ENCODE peak calls at places on chromosomes 13 and 19, in six cellular contexts. E, R, O, T, U and A are unnamed samples.

GRCh38 chr13:75762066-75762937 is 126.2 kb downstream of the LMO7 start:
- DNase-seq in T (peak; percentile 73), R (no peak), O (no peak), U (peak; percentile 86), E (no peak), A (peak; percentile 58)

GRCh38 chr13:110400786-110401533 is 93.9 kb downstream of the COL4A2 start:
- DNase-seq in T (peak; percentile 92), E (no peak), U (no peak), R (no peak), O (no peak), A (no peak)

GRCh38 chr13:112943309-112944125 is 25.5 kb upstream of the MCF2L start:
- DNase-seq in T (peak; percentile 52), E (peak; percentile 85), R (peak; percentile 82), O (no peak), U (no peak), A (peak; percentile 28)

GRCh38 chr13:104553156-104553555 is 1486.9 kb upstream of the SLC10A2 start:
- DNase-seq in T (no peak), U (no peak), O (no peak), E (no peak), R (no peak), A (peak; percentile 42)

GRCh38 chr13:26220575-26220974 is 1.5 kb downstream of the RNF6 start:
- DNase-seq in O (no peak), R (no peak), U (no peak), T (peak; percentile 75), E (no peak), A (peak; percentile 49)

GRCh38 chr13:52879950-52880650 is 31.7 kb upstream of the PCDH8 start:
- DNase-seq in T (no peak), O (no peak), U (no peak), R (no peak), E (peak; percentile 44), A (no peak)

GRCh38 chr13:113592571-113592970 is 8.0 kb downstream of the TFDP1 start:
- DNase-seq in T (peak; percentile 25), E (no peak), O (no peak), R (peak; percentile 14), U (no peak), A (no peak)

GRCh38 chr13:114099918-114100445 is 32.4 kb downstream of the RASA3 start:
- DNase-seq in O (peak; percentile 42), R (peak; percentile 59), E (peak; percentile 87), T (peak; percentile 69), U (peak; percentile 18), A (peak; percentile 66)

DNA sequence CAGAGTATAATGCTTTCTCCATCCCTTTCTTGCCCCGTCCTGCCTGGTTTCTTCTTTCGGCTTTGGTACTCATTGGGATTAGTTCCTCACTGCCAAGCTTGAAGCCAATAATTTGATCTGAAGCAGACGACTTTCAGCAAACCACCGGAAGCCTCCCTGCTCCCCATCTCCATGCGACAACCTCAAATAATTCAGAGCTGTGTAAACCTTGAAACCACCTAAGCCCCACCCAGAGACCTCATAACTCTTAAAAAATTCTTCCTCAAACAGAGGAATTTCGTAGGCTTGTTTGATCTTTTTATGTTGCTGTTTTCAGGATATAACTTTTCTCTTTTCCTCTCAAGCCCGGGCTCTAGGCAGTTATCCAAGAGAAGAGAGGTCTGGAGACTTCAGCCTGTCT is 311.5 kb downstream of the KCNRG start:
- DNase-seq in U (no peak), O (no peak), E (no peak), T (peak; percentile 21), R (no peak), A (peak; percentile 5)
- H3K9ac ChIP-seq in U (no peak overlapping the region), O (no peak overlapping the region), E (no peak overlapping the region), T (no peak overlapping the region), R (no peak overlapping the region), A (no peak overlapping the region)

GRCh38 chr19:41269055-41269454 is 4.9 kb downstream of the HNRNPUL1 start:
- DNase-seq in U (no peak), T (no peak), O (no peak), R (no peak), E (no peak), A (no peak)
- H4K20me1 ChIP-seq in U (peaks cover 2% of the 10 kb centered on the region), T (no peaks in the 10 kb centered on the region), O (no peaks in the 10 kb centered on the region), R (peaks cover 23% of the 10 kb centered on the region), E (peaks cover 64% of the 10 kb centered on the region), A (peaks cover 7% of the 10 kb centered on the region)

GRCh38 chr19:38715540-38715939 is 28.7 kb downstream of the CAPN12 start:
- DNase-seq in T (no peak), R (no peak), O (no peak), E (no peak), U (no peak), A (no peak)

GRCh38 chr19:38713865-38714264 is 30.4 kb downstream of the CAPN12 start:
- DNase-seq in O (no peak), T (no peak), R (no peak), U (no peak), E (no peak), A (no peak)

GRCh38 chr19:38713227-38713649 is 31.0 kb downstream of the CAPN12 start:
- DNase-seq in O (no peak), T (no peak), R (no peak), U (no peak), E (no peak), A (no peak)

GRCh38 chr19:38712161-38712748 is 32.0 kb downstream of the CAPN12 start:
- DNase-seq in U (no peak), E (no peak), T (no peak), O (no peak), R (no peak), A (no peak)

DNA sequence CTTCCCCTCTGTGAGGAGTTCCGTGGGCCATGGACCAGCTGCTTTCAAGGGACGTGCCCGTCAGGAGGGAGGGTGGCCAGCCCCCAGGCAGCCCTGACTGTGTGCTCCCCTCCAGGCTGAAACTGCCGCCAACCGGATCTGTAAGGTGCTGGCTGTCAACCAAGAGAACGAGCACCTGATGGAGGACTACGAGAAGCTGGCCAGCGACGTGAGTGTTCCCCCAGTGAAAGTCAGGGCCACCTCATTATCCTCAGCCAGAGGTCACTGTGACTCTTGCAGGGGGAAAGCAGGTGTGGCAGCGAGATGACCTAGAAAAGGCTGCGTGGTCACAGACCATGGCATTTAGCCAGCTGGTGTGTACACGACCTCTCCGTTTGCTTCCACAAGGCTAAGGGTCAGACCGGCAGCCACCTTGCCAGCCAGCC is 29.9 kb downstream of the CAPN12 start:
- DNase-seq in U (no peak), T (no peak), R (no peak), E (no peak), O (no peak), A (no peak)
- TF ChIP-seq EZH2phosphoT487 in U (no peak), T (no peak), R (no peak), E (no peak), O (no peak), A (no peak)

GRCh38 chr13:77465595-77466195 is 69.8 kb upstream of the SCEL start:
- DNase-seq in T (no peak), U (no peak), E (no peak), R (no peak), O (no peak), A (no peak)

GRCh38 chr13:77457989-77458388 is 77.5 kb upstream of the SCEL start:
- DNase-seq in O (no peak), T (no peak), U (no peak), E (no peak), R (no peak), A (no peak)

GRCh38 chr13:77459616-77460015 is 75.9 kb upstream of the SCEL start:
- DNase-seq in R (no peak), T (no peak), U (no peak), E (peak; percentile 2), O (no peak), A (peak; percentile 1)

GRCh38 chr13:77460195-77460594 is 75.3 kb upstream of the SCEL start:
- DNase-seq in U (no peak), O (no peak), T (no peak), E (no peak), R (no peak), A (peak; percentile 1)
- H3K9ac ChIP-seq in U (no peak overlapping the region), O (no peak overlapping the region), T (no peak overlapping the region), E (no peak overlapping the region), R (no peak overlapping the region), A (no peak overlapping the region)